ENCODE peak calls at places on chromosomes 13 and 19, in four cellular contexts. T is K562, S is HepG2, I is SK-N-SH. V is an unnamed sample.

GRCh38 chr13:30895773-30896172 is 10.3 kb upstream of the MEDAG start:
- DNase-seq in T (no peak), S (no peak), I (no peak), V (no peak)

GRCh38 chr13:83950284-83950683 is 68.0 kb upstream of the SLITRK1 start:
- DNase-seq in T (no peak), S (no peak), I (no peak), V (no peak)

GRCh38 chr13:26721251-26721939 is 39.2 kb downstream of the GPR12 start:
- DNase-seq in T (no peak), S (no peak), I (no peak), V (no peak)

GRCh38 chr19:28168557-28168956 is 1044.4 kb downstream of the UQCRFS1 start:
- DNase-seq in T (no peak), S (no peak), I (no peak), V (no peak)

GRCh38 chr19:6026390-6026897 is 48.5 kb upstream of the RANBP3 start:
- DNase-seq in T (no peak), S (no peak), I (no peak), V (no peak)

GRCh38 chr13:33087790-33088189 is 71.6 kb downstream of the KL start:
- DNase-seq in T (no peak), S (no peak), I (no peak), V (no peak)

GRCh38 chr19:44640518-44640917 is 3.2 kb upstream of the PVR start:
- DNase-seq in T (no peak), S (no peak), I (no peak), V (no peak)

GRCh38 chr19:48874309-48875135 is 2.3 kb downstream of the PPP1R15A start:
- DNase-seq in T (peak), S (no peak), I (no peak), V (no peak)

GRCh38 chr19:35293733-35294309 is 1.9 kb downstream of the MAG start:
- DNase-seq in T (no peak), S (no peak), I (no peak), V (no peak)

GRCh38 chr13:34372581-34372980 is 554.6 kb downstream of the RFC3 start:
- DNase-seq in T (no peak), S (no peak), I (no peak), V (no peak)

GRCh38 chr13:106488075-106488474 is 47.4 kb downstream of the EFNB2 start:
- DNase-seq in T (no peak), S (no peak), I (no peak), V (no peak)

GRCh38 chr19:5578094-5578846 is 10.5 kb upstream of the TINCR start:
- DNase-seq in T (peak), S (peak), I (peak), V (peak)

GRCh38 chr13:111228262-111229144 is 91.9 kb upstream of the TEX29 start:
- DNase-seq in T (no peak), S (no peak), I (no peak), V (no peak)

GRCh38 chr13:113664751-113665581 is 2.1 kb upstream of the GRK1 start:
- DNase-seq in T (no peak), S (no peak), I (no peak), V (no peak)
- TF ChIP-seq JUND in T (no peak), S (no peak), I (no peak), V (no peak)

GRCh38 chr19:45752639-45753038 is 16.4 kb downstream of the SIX5 start:
- DNase-seq in T (no peak), S (no peak), I (no peak), V (no peak)

GRCh38 chr19:45754323-45754722 is 14.7 kb downstream of the SIX5 start:
- DNase-seq in T (no peak), S (no peak), I (no peak), V (no peak)

GRCh38 chr19:45758921-45759320 is 10.1 kb downstream of the SIX5 start:
- DNase-seq in T (no peak), S (no peak), I (no peak), V (no peak)

GRCh38 chr19:45757696-45758095 is 11.4 kb downstream of the SIX5 start:
- DNase-seq in T (no peak), S (no peak), I (no peak), V (no peak)

GRCh38 chr19:45753548-45753947 is 15.5 kb downstream of the SIX5 start:
- DNase-seq in T (no peak), S (no peak), I (no peak), V (peak)
- TF ChIP-seq JUND in T (no peak), S (no peak), I (no peak), V (no peak)

GRCh38 chr19:17078920-17079709 is 3.5 kb downstream of the MYO9B start:
- DNase-seq in T (no peak), S (no peak), I (no peak), V (no peak)
- TF ChIP-seq JUND in T (no peak), S (no peak), I (no peak), V (no peak)

DNA sequence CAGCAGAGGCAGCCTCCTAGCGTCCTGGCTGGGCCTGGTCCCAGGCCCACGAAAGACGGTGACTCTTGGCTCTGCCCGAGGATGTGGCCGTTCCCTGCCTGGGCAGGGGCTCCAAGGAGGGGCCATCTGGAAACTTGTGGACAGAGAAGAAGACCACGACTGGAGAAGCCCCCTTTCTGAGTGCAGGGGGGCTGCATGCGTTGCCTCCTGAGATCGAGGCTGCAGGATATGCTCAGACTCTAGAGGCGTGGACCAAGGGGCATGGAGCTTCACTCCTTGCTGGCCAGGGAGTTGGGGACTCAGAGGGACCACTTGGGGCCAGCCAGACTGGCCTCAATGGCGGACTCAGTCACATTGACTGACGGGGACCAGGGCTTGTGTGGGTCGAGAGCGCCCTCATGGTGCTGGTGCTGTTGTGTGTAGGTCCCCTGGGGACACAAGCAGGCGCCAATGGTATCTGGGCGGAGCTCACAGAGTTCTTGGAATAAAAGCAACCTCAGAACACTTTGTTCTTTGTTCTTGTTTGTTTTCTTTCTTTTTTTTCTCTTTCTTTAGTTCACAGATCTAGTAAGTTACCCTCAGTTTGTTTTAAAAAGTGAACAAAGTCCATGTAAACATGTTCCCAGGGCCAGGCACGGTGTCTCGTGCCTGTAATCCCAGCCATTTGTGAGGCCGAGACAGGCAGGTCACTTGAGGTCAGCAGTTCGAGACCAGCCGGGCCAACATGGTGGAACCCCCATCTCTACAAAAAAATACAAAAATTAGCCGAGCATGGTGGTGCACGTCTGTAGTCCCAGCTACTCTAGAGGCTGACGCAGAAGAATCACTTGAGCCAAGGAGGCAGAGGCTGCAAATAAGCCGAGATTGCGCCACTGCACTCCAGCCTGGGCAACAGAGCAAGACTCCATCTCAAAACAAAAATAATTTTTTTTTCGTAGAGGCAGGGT is 10.2 kb downstream of the ANGPTL4 start:
- DNase-seq in T (peak), S (peak), I (peak), V (no peak)
- TF ChIP-seq JUND in T (peak), S (no peak), I (no peak), V (no peak)

GRCh38 chr19:11347546-11347945 is 1.2 kb downstream of the CCDC159 start:
- DNase-seq in T (no peak), S (no peak), I (no peak), V (no peak)
- TF ChIP-seq JUND in T (no peak), S (no peak), I (no peak), V (no peak)

DNA sequence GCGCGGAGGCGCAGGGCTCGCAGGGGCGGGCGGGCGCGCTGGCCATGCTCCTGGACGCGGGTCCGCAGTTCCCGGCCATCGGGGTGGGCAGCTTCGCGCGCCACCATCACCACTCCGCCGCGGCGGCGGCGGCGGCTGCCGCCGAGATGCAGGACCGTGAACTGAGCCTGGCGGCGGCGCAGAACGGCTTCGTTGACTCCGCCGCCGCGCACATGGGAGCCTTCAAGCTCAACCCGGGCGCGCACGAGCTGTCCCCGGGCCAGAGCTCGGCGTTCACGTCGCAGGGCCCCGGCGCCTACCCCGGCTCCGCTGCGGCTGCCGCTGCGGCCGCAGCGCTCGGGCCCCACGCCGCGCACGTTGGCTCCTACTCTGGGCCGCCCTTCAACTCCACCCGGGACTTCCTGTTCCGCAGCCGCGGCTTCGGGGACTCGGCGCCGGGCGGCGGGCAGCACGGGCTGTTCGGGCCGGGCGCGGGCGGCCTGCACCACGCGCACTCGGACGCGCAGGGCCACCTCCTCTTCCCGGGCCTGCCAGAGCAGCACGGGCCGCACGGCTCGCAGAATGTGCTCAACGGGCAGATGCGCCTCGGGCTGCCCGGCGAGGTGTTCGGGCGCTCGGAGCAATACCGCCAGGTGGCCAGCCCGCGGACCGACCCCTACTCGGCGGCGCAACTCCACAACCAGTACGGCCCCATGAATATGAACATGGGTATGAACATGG is 597 bp downstream of the ZIC2 start:
- DNase-seq in T (peak), S (no peak), I (peak), V (peak)
- TF ChIP-seq JUND in T (no peak), S (no peak), I (no peak), V (no peak)

GRCh38 chr19:15629003-15629880 is 11.5 kb upstream of the CYP4F3 start:
- DNase-seq in T (peak), S (peak), I (peak), V (peak)

GRCh38 chr19:15634105-15634504 is 6.6 kb upstream of the CYP4F3 start:
- DNase-seq in T (no peak), S (no peak), I (no peak), V (no peak)

GRCh38 chr19:15633122-15633521 is 7.6 kb upstream of the CYP4F3 start:
- DNase-seq in T (no peak), S (no peak), I (no peak), V (no peak)

GRCh38 chr19:15635016-15635805 is 5.5 kb upstream of the CYP4F3 start:
- DNase-seq in T (no peak), S (peak), I (no peak), V (no peak)

GRCh38 chr19:15631817-15632216 is 8.9 kb upstream of the CYP4F3 start:
- DNase-seq in T (peak), S (peak), I (peak), V (peak)
- TF ChIP-seq JUND in T (no peak), S (no peak), I (no peak), V (no peak)

DNA sequence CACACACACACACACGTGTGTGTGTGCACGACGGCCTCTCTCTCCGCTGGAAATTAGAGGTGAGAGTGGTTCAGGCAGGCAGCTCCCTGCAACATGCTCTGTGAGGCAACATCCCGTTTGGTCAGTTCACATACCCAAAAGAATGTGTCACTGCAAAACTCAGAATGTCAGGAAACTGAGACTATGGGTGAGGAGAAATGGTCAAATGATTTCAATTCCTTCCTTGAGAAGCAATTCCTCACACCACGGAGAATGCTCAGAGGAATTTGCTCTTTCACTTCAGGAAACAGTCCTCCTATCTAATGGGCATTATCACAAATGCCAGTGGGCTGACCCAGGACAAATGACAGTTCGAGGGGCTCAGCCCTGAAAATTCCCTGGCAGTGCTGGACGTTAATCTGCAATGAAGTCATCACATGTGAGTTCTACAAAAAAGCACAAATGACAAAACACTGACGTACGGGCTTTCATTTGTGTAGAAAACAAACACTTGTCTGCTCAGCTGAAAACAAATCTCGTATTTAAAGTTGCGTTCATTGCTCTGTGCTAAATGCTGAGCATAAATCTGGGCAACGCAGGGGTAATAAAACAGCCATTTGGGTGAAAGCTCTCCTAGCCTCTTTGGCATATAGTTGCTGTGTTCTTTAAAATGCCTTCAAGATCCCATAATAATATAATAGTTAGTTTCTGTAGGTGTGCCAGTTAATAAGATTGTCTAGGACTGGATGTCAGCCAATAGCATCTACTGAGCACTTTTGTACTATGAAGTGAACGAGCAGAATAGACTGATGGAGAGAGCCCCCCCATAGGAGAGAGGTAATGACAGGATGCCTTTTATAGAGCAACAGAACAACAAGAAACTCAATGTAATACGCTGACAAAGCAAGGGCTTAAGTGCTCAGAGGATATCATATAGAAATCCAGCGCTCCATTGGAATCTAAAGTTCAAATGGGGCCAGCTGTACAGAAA is 18.7 kb upstream of the LATS2 start:
- DNase-seq in T (no peak), S (peak), I (no peak), V (peak)
- TF ChIP-seq JUND in T (no peak), S (no peak), I (no peak), V (no peak)

GRCh38 chr13:113539176-113539575 is 45.4 kb upstream of the TFDP1 start:
- DNase-seq in T (no peak), S (no peak), I (no peak), V (no peak)

GRCh38 chr13:113537909-113538688 is 46.5 kb upstream of the TFDP1 start:
- DNase-seq in T (no peak), S (no peak), I (no peak), V (no peak)

GRCh38 chr13:113538689-113539058 is 45.9 kb upstream of the TFDP1 start:
- DNase-seq in T (no peak), S (no peak), I (peak), V (no peak)

GRCh38 chr13:113540523-113540922 is 44.0 kb upstream of the TFDP1 start:
- DNase-seq in T (no peak), S (no peak), I (no peak), V (no peak)

GRCh38 chr13:113539822-113540221 is 44.7 kb upstream of the TFDP1 start:
- DNase-seq in T (no peak), S (no peak), I (no peak), V (no peak)
- TF ChIP-seq JUND in T (no peak), S (no peak), I (no peak), V (no peak)

GRCh38 chr13:79581870-79582315 is 100.9 kb downstream of the NDFIP2 start:
- DNase-seq in T (no peak), S (no peak), I (no peak), V (no peak)
- TF ChIP-seq JUND in T (no peak), S (no peak), I (no peak), V (no peak)